ENCODE peak calls at places on chromosomes 13 and 19, in four cellular contexts. L is HFFc6, M is ovary, J is GF-D8. S is an unnamed sample.

GRCh38 chr19:19040417-19040816 is 7.0 kb downstream of the ARMC6 start:
- DNase-seq in L (peak), J (no peak), M (peak), S (no peak)

GRCh38 chr19:56167064-56167578 is 8.7 kb upstream of the GALP start:
- DNase-seq in M (no peak), L (no peak), J (no peak), S (no peak)

GRCh38 chr19:3983936-3984583 is 1.2 kb downstream of the EEF2 start:
- DNase-seq in J (peak), L (no peak), M (peak), S (peak)

GRCh38 chr19:35716985-35717664 is 678 bp upstream of the KMT2B start:
- DNase-seq in M (peak), J (peak), L (peak), S (peak)

GRCh38 chr19:7236153-7236552 is 58.1 kb downstream of the INSR start:
- DNase-seq in M (no peak), J (no peak), L (no peak), S (no peak)

GRCh38 chr13:45879666-45880065 is 28.1 kb upstream of the SIAH3 start:
- DNase-seq in J (no peak), L (no peak), M (no peak), S (no peak)

GRCh38 chr19:22945560-22945959 is 57.4 kb downstream of the ZNF728 start:
- DNase-seq in M (no peak), L (no peak), J (no peak), S (no peak)

GRCh38 chr13:80604094-80604493 is 263.2 kb upstream of the SPRY2 start:
- DNase-seq in L (no peak), M (no peak), J (no peak), S (no peak)

GRCh38 chr13:37208052-37208451 is 102.6 kb upstream of the CSNK1A1L start:
- DNase-seq in L (no peak), M (no peak), J (no peak), S (no peak)

GRCh38 chr13:30796833-30797601 is 61.7 kb downstream of the ALOX5AP start:
- DNase-seq in L (no peak), M (no peak), J (no peak), S (no peak)

GRCh38 chr13:67133476-67133875 is 96.7 kb downstream of the PCDH9 start:
- DNase-seq in M (no peak), J (no peak), L (no peak), S (no peak)

S was measured in AML-193.